ENCODE peak calls at places on chromosome 11, in six cellular contexts. H is IMR-90, N is endothelial cell of umbilical vein, E is adrenal gland, U is right lobe of liver, R is upper lobe of left lung. X is an unnamed sample.

GRCh38 chr11:113111156-113111555 is 149.9 kb downstream of the NCAM1 start:
- DNase-seq in H (no peak), N (no peak), E (no peak), U (no peak), R (no peak), X (no peak)

GRCh38 chr11:128324531-128325141 is 262.7 kb downstream of the ETS1 start:
- DNase-seq in H (no peak), N (no peak), E (no peak), U (no peak), R (peak; percentile 71), X (no peak)

GRCh38 chr11:19962795-19963163 is 197.5 kb downstream of the DBX1 start:
- DNase-seq in H (peak; percentile 97), N (no peak), E (no peak), U (no peak), R (no peak), X (no peak)

GRCh38 chr11:94776351-94777321 is 8.5 kb downstream of the AMOTL1 start:
- DNase-seq in H (peak; percentile 74), N (peak; percentile 24), E (no peak), U (no peak), R (no peak), X (peak; percentile 50)

GRCh38 chr11:32435947-32436750 is 810 bp upstream of the WT1 start:
- DNase-seq in H (no peak), N (no peak), E (no peak), U (no peak), R (no peak), X (peak; percentile 14)

GRCh38 chr11:109432105-109432504 is 10.1 kb downstream of the C11orf87 start:
- DNase-seq in H (peak; percentile 60), N (no peak), E (no peak), U (no peak), R (no peak), X (no peak)

GRCh38 chr11:8030526-8031247 is 43.5 kb downstream of the EIF3F start:
- DNase-seq in H (no peak), N (no peak), E (no peak), U (no peak), R (no peak), X (no peak)

GRCh38 chr11:126491092-126491491 is 135.6 kb downstream of the ST3GAL4 start:
- DNase-seq in H (no peak), N (no peak), E (no peak), U (no peak), R (no peak), X (no peak)

GRCh38 chr11:62150887-62151736 is 27.3 kb downstream of the INCENP start:
- DNase-seq in H (no peak), N (no peak), E (peak; percentile 10), U (no peak), R (no peak), X (no peak)

GRCh38 chr11:64419257-64419790 is 60.4 kb downstream of the RPS6KA4 start:
- DNase-seq in H (no peak), N (no peak), E (no peak), U (no peak), R (no peak), X (no peak)

GRCh38 chr11:127106938-127107337 is 106.4 kb upstream of the KIRREL3 start:
- DNase-seq in H (no peak), N (no peak), E (no peak), U (peak; percentile 74), R (no peak), X (no peak)

GRCh38 chr11:66136752-66137123 is 66.7 kb downstream of the PACS1 start:
- DNase-seq in H (peak; percentile 87), N (no peak), E (no peak), U (no peak), R (no peak), X (no peak)

GRCh38 chr11:33475999-33476398 is 218.8 kb downstream of the HIPK3 start:
- DNase-seq in H (peak; percentile 57), N (peak; percentile 72), E (peak; percentile 52), U (no peak), R (no peak), X (no peak)

GRCh38 chr11:35006389-35007128 is 90.1 kb downstream of the PDHX start:
- DNase-seq in H (peak; percentile 37), N (no peak), E (no peak), U (no peak), R (no peak), X (no peak)

GRCh38 chr11:91435694-91436375 is 788.8 kb upstream of the FAT3 start:
- DNase-seq in H (no peak), N (no peak), E (no peak), U (no peak), R (no peak), X (no peak)

GRCh38 chr11:113332638-113333329 is 18.4 kb downstream of the TTC12 start:
- DNase-seq in H (no peak), N (no peak), E (no peak), U (no peak), R (no peak), X (no peak)

GRCh38 chr11:64126796-64127195 is 39.1 kb downstream of the MACROD1 start:
- DNase-seq in H (no peak), N (no peak), E (no peak), U (no peak), R (no peak), X (no peak)

GRCh38 chr11:114172871-114173444 is 113.4 kb downstream of the ZBTB16 start:
- DNase-seq in H (no peak), N (no peak), E (no peak), U (no peak), R (no peak), X (no peak)

GRCh38 chr11:61842421-61842820 is 14.3 kb downstream of the FADS2 start:
- DNase-seq in H (no peak), N (no peak), E (no peak), U (no peak), R (no peak), X (no peak)

GRCh38 chr11:59756845-59757244 is 1.7 kb downstream of the STX3 start:
- DNase-seq in H (peak; percentile 15), N (no peak), E (peak; percentile 50), U (no peak), R (peak; percentile 74), X (peak; percentile 57)

GRCh38 chr11:59754494-59754858 is 700 bp upstream of the STX3 start:
- DNase-seq in H (peak; percentile 3), N (no peak), E (peak; percentile 26), U (no peak), R (no peak), X (peak; percentile 63)

GRCh38 chr11:59756496-59756840 is 1.3 kb downstream of the STX3 start:
- DNase-seq in H (no peak), N (peak; percentile 39), E (no peak), U (no peak), R (no peak), X (no peak)

GRCh38 chr11:59754859-59755700 is at the start of gene STX3:
- DNase-seq in H (peak; percentile 35), N (peak; percentile 83), E (peak; percentile 77), U (peak; percentile 81), R (peak; percentile 85), X (peak; percentile 56)

GRCh38 chr11:59755701-59756495 is 722 bp downstream of the STX3 start:
- DNase-seq in H (peak; percentile 63), N (peak; percentile 87), E (peak; percentile 86), U (peak; percentile 88), R (peak; percentile 89), X (peak; percentile 34)
- TF ChIP-seq POLR2A in H (no peak), N (peak; percentile 61), E (no peak), U (no peak), R (no peak), X (no peak)

GRCh38 chr11:45917623-45918330 is at the start of gene PEX16:
- DNase-seq in H (peak; percentile 100), N (peak; percentile 99), E (peak; percentile 96), U (peak; percentile 98), R (peak; percentile 98), X (peak; percentile 98)
- TF ChIP-seq POLR2A in H (peak; percentile 91), N (peak; percentile 95), E (peak; percentile 54), U (peak; percentile 68), R (no peak), X (peak; percentile 84)

DNA sequence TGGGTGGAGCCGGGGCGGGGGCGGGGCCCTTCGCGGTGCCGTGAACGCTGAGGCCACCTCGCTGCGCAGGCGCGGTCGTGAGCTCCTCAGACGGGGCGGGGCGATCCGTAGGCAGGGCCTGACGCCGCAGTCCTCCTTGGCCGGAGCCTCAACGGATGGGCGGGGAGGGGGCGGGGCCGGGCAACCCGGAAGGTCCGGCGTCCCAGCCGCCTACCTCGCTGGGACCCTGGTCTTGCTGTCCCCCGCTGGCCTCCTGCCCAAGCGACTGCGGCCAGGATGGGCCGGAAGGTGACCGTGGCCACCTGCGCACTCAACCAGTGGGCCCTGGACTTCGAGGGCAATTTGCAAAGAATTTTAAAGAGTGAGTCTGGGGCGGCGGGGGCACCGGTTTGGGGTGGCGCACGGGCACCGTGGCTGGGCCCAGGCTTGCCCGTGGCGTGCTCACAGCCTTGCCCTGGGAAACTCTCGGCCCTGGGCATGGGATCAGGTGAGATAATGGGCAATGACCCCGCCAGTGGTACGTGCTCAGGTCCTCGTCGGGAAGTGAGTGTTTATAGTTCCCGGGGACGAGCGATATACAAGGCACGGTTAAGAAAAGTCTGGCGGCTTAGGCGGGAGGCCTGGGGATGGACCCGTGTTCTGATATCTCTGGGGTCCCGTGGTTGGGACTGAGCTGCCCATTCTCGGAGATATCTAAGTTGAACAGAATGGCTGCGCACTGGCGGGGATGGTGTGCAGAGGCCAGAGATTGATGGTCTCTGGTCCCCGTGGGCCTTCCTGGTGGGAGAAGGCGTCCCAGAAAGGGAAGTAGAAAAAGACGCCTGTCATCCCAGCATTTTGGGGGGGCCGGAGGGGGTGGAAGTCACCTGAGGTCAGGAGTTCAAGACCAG is at the start of gene NADSYN1:
- DNase-seq in H (peak; percentile 87), N (peak; percentile 97), E (peak; percentile 98), U (peak; percentile 99), R (peak; percentile 98), X (peak; percentile 99)
- TF ChIP-seq POLR2A in H (peak; percentile 72), N (peak; percentile 79), E (no peak), U (peak; percentile 68), R (no peak), X (peak; percentile 68)

GRCh38 chr11:123057604-123058305 is 4.2 kb downstream of the HSPA8 start:
- DNase-seq in H (no peak), N (no peak), E (no peak), U (no peak), R (no peak), X (no peak)

GRCh38 chr11:123055132-123055924 is 6.6 kb downstream of the HSPA8 start:
- DNase-seq in H (no peak), N (no peak), E (no peak), U (no peak), R (no peak), X (peak; percentile 11)

GRCh38 chr11:123054301-123055065 is 7.5 kb downstream of the HSPA8 start:
- DNase-seq in H (peak; percentile 73), N (peak; percentile 68), E (no peak), U (no peak), R (no peak), X (peak; percentile 72)

GRCh38 chr11:123060265-123061000 is 1.5 kb downstream of the HSPA8 start:
- DNase-seq in H (no peak), N (no peak), E (no peak), U (no peak), R (no peak), X (peak; percentile 32)

DNA sequence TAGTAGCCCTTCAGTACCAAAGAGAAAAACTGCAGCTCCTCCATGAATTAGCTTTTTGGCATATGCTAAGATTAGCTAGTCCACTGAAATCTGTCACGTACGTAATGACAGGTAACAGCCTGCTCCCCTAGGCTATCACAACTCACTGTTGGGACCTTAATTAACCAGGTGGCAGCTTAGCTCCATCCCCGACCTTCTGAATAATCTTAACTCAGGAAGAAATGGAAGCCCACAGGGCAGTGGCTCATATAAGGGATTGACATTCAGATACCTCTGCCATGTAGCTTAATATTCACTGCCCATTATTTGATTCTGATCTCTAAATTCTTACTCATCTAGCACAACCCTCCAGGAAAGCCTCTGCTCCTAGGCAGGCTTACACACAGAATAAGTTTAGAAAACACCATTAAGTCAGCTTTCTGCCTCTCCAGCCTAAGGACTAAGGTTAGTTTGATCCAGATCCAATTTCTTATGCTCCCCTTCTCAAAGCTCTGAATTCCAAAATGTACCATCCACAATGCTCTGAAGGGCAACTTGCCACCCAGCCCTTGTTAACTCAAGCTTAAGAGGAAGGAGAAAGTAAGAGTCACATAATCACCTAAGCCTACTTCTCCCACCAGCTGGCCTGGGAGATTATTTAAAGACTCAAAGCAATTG is 5.0 kb downstream of the HSPA8 start:
- DNase-seq in H (no peak), N (no peak), E (no peak), U (no peak), R (no peak), X (no peak)
- TF ChIP-seq POLR2A in H (no peak), N (peak; percentile 28), E (no peak), U (no peak), R (no peak), X (peak; percentile 35)